ENCODE peak calls at places on chromosomes 2 and 18, in six cellular contexts. O is GM12865, R is IMR-90, G is HFF-Myc, D is fibroblast of mammary gland, V is cardiac fibroblast. F is an unnamed sample.

GRCh38 chr2:233436691-233437438 is 82.6 kb downstream of the DGKD start:
- DNase-seq in O (peak), R (no peak), G (no peak), D (no peak), V (no peak), F (no peak)

GRCh38 chr18:48376406-48376805 is 32.8 kb downstream of the ZBTB7C start:
- DNase-seq in O (no peak), R (no peak), G (no peak), D (no peak), V (no peak), F (no peak)

GRCh38 chr2:149579972-149580882 is 7.3 kb downstream of the MMADHC start:
- DNase-seq in O (no peak), R (peak), G (no peak), D (peak), V (peak), F (peak)

GRCh38 chr2:157173740-157174184 is 83.7 kb upstream of the GALNT5 start:
- DNase-seq in O (no peak), R (peak), G (peak), D (peak), V (peak), F (peak)

GRCh38 chr2:5985551-5986229 is 293.5 kb downstream of the SOX11 start:
- DNase-seq in O (peak), R (no peak), G (no peak), D (no peak), V (no peak), F (no peak)

GRCh38 chr2:170764880-170765261 is 5.3 kb upstream of the ERICH2 start:
- DNase-seq in O (no peak), R (no peak), G (no peak), D (no peak), V (no peak), F (no peak)

GRCh38 chr2:63581266-63581961 is 6.9 kb downstream of the WDPCP start:
- DNase-seq in O (no peak), R (peak), G (no peak), D (peak), V (peak), F (peak)

GRCh38 chr18:13611058-13611615 is 115.2 kb downstream of the FAM210A start:
- DNase-seq in O (peak), R (peak), G (no peak), D (peak), V (peak), F (peak)

GRCh38 chr2:27723372-27724144 is 48.0 kb upstream of the MRPL33 start:
- DNase-seq in O (peak), R (peak), G (no peak), D (peak), V (peak), F (peak)

GRCh38 chr2:11067221-11068078 is 87.8 kb upstream of the SLC66A3 start:
- DNase-seq in O (no peak), R (no peak), G (no peak), D (no peak), V (no peak), F (no peak)

GRCh38 chr2:26148501-26148900 is 24.4 kb upstream of the GAREM2 start:
- DNase-seq in O (no peak), R (peak), G (no peak), D (no peak), V (peak), F (no peak)

GRCh38 chr18:44180683-44181082 is 500.0 kb upstream of the SETBP1 start:
- DNase-seq in O (no peak), R (peak), G (no peak), D (peak), V (peak), F (no peak)

GRCh38 chr2:204517154-204517553 is 28.1 kb upstream of the PARD3B start:
- DNase-seq in O (no peak), R (no peak), G (no peak), D (no peak), V (no peak), F (no peak)

GRCh38 chr2:217993817-217994459 is 8.9 kb downstream of the TNS1 start:
- DNase-seq in O (peak), R (peak), G (no peak), D (peak), V (peak), F (no peak)

GRCh38 chr2:56132138-56132537 is 51.7 kb upstream of the CCDC85A start:
- DNase-seq in O (peak), R (peak), G (peak), D (peak), V (peak), F (peak)

GRCh38 chr2:9736008-9736407 is 105.2 kb upstream of the YWHAQ start:
- DNase-seq in O (no peak), R (no peak), G (no peak), D (no peak), V (no peak), F (no peak)

GRCh38 chr18:250685-251084 is 17.2 kb downstream of the THOC1 start:
- DNase-seq in O (no peak), R (peak), G (no peak), D (peak), V (peak), F (peak)

GRCh38 chr2:96887419-96888081 is 17.7 kb upstream of the SEMA4C start:
- DNase-seq in O (no peak), R (no peak), G (no peak), D (no peak), V (no peak), F (no peak)

GRCh38 chr18:69943021-69943420 is 4.7 kb downstream of the CD226 start:
- DNase-seq in O (peak), R (no peak), G (no peak), D (no peak), V (peak), F (no peak)
- TF ChIP-seq CTCF in O (peak), R (peak), G (no peak), D (peak), V (peak), F (peak)

GRCh38 chr2:51424418-51424817 is 392.5 kb upstream of the NRXN1 start:
- DNase-seq in O (no peak), R (no peak), G (no peak), D (no peak), V (peak), F (no peak)
- TF ChIP-seq CTCF in O (no peak), R (peak), G (no peak), D (no peak), V (no peak), F (peak)

GRCh38 chr2:210169871-210170441 is 1.3 kb downstream of the KANSL1L start:
- DNase-seq in O (peak), R (peak), G (peak), D (peak), V (peak), F (peak)

GRCh38 chr2:210171309-210172218 is at the start of gene KANSL1L:
- DNase-seq in O (peak), R (peak), G (peak), D (peak), V (peak), F (peak)

GRCh38 chr2:210172219-210172575 is 988 bp upstream of the KANSL1L start:
- DNase-seq in O (no peak), R (no peak), G (no peak), D (no peak), V (no peak), F (no peak)

GRCh38 chr2:210174086-210174485 is 2.9 kb upstream of the KANSL1L start:
- DNase-seq in O (no peak), R (no peak), G (no peak), D (no peak), V (no peak), F (no peak)

GRCh38 chr2:210170442-210171303 is 536 bp downstream of the KANSL1L start:
- DNase-seq in O (peak), R (peak), G (peak), D (peak), V (peak), F (peak)
- TF ChIP-seq CTCF in O (no peak), R (no peak), G (no peak), D (no peak), V (no peak), F (no peak)

GRCh38 chr2:219002395-219003266 is 9.4 kb upstream of the CRYBA2 start:
- DNase-seq in O (peak), R (no peak), G (no peak), D (peak), V (peak), F (no peak)
- TF ChIP-seq CTCF in O (peak), R (peak), G (peak), D (peak), V (peak), F (peak)

DNA sequence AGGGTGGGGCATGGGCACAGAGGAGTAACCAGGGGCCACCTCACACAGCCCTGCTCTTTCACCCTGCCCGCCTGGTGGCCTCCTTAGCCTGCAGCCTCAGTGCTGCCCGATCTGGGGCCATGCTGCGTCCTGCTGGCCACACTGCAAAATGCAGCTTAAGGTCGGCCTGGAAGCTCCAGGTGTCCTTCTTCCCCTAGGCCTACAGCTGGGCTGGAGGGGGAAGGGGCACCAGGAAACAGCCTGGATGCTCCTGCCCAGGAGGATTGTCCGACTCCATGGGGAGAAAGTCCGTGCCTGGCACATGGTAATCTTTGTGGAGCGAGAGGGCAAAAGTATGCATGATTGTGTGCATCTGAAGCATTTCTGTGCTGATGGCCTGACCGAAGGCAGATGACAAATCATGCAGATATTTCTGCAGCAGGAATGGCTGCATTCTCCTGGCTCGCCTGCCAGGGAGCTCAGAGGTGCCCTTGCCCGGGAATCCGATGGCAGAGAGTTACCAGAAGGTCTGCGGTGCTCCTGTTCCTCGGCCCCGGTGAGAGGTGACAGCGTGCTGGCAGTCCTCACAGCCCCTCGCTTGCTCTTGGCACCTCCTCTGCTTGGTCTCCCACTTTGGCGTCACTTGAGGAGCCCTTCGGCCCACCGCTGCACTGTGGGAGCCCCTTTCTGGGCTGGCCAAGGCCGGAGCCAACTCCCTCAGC is 12.8 kb upstream of the ALPP start:
- DNase-seq in O (peak), R (peak), G (no peak), D (no peak), V (peak), F (peak)
- TF ChIP-seq CTCF in O (peak), R (peak), G (peak), D (peak), V (peak), F (peak)

GRCh38 chr2:101771911-101772321 is 74.4 kb downstream of the MAP4K4 start:
- DNase-seq in O (no peak), R (no peak), G (no peak), D (no peak), V (no peak), F (no peak)

GRCh38 chr2:101773137-101773536 is 75.6 kb downstream of the MAP4K4 start:
- DNase-seq in O (no peak), R (no peak), G (no peak), D (no peak), V (no peak), F (no peak)

GRCh38 chr2:101768480-101769077 is 71.1 kb downstream of the MAP4K4 start:
- DNase-seq in O (no peak), R (no peak), G (no peak), D (no peak), V (no peak), F (no peak)

GRCh38 chr2:101771226-101771906 is 73.9 kb downstream of the MAP4K4 start:
- DNase-seq in O (no peak), R (no peak), G (no peak), D (no peak), V (peak), F (no peak)

DNA sequence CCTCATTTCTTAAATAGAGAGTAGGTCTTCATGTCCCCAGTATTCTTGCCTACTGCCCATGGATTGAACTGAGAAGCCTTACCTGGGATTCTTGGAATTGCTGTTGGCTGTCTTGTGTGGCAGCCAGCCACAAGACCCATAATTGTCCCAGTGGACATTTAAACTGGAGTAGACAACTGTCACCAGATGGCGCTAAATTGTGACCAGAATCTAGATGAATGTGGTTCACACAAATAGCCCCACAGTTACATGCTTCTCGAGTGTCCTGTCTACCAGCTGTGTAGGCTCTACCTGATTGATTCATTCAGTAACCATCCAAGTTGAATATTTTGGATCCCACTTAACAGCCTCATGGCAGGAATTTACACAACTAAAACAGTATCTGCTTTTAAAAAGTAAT is 73.2 kb downstream of the MAP4K4 start:
- DNase-seq in O (peak), R (peak), G (no peak), D (peak), V (peak), F (peak)
- TF ChIP-seq CTCF in O (peak), R (peak), G (peak), D (peak), V (peak), F (peak)

DNA sequence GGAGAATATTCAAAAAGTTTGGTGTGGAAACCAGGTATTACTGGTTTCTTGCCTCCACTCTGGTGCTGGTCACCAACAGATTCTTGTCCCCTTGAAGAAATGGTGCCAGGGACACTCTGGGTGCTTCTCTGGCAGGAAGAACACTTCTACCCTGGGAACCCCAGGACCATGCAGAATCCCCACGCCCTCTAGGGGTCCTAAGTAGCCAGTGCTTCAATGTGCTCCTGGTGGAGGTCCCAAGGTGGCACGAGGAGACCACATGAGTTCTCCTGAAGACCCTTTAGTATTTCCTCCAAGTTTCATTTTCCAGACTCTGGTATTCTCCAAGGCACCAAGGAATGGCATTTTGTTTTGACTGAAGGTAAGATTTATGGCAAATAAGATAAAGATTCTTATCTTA is 380.6 kb downstream of the TSN start:
- DNase-seq in O (peak), R (peak), G (no peak), D (peak), V (peak), F (no peak)
- TF ChIP-seq CTCF in O (peak), R (peak), G (peak), D (peak), V (peak), F (peak)

GRCh38 chr2:61900246-61900645 is 5.2 kb upstream of the COMMD1 start:
- DNase-seq in O (no peak), R (peak), G (no peak), D (no peak), V (no peak), F (no peak)

GRCh38 chr2:61898810-61899209 is 6.7 kb upstream of the COMMD1 start:
- DNase-seq in O (peak), R (peak), G (no peak), D (peak), V (peak), F (no peak)
- TF ChIP-seq CTCF in O (peak), R (peak), G (peak), D (peak), V (peak), F (peak)

DNA sequence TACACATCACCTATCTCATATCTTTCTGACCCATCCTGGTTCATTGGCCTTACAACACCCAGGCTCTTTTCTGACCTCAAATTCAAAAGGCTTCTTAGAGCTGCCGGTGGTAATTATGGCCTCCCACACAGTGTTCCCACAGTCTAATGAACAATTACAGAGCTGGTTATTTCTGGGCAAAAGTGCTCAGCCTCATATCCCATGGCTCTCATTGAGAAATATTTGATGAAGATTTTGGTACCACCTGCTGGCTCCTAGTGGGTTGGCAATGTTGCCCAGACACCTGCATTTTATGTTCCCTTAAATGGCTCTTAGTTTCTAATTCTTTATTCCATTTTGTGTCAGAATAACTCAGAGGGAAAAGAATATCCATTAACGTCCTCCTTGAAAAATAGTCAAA is 20.1 kb upstream of the SCYGR2 start:
- DNase-seq in O (no peak), R (no peak), G (no peak), D (no peak), V (no peak), F (no peak)
- TF ChIP-seq CTCF in O (no peak), R (no peak), G (no peak), D (no peak), V (no peak), F (no peak)

F was measured in HFFc6.